ENCODE peak calls at places on chromosome 16, in four cellular contexts. One of them, this sample, is unnamed.

GRCh38 chr16:3503513-3503912 is 2.7 kb downstream of the CLUAP1 start:
- DNase-seq in ascending aorta: no peak
- DNase-seq in IMR-90: no peak
- DNase-seq in astrocyte of the spinal cord: no peak
- DNase-seq in this sample: no peak

GRCh38 chr16:67933805-67934204 is 2.1 kb upstream of the CTRL start:
- DNase-seq in astrocyte of the spinal cord: no peak
- DNase-seq in ascending aorta: no peak
- DNase-seq in IMR-90: no peak
- DNase-seq in this sample: no peak

GRCh38 chr16:3774156-3774767 is 56.9 kb upstream of the TRAP1 start:
- DNase-seq in astrocyte of the spinal cord: peak
- DNase-seq in IMR-90: peak
- DNase-seq in ascending aorta: no peak
- DNase-seq in this sample: peak

GRCh38 chr16:25838724-25839186 is 147.0 kb downstream of the HS3ST4 start:
- DNase-seq in astrocyte of the spinal cord: peak
- DNase-seq in IMR-90: peak
- DNase-seq in ascending aorta: no peak
- DNase-seq in this sample: peak

GRCh38 chr16:1580956-1581355 is 30.9 kb downstream of the IFT140 start:
- DNase-seq in ascending aorta: no peak
- DNase-seq in astrocyte of the spinal cord: no peak
- DNase-seq in IMR-90: no peak
- DNase-seq in this sample: no peak

GRCh38 chr16:11076259-11077018 is 132.1 kb downstream of the CLEC16A start:
- DNase-seq in astrocyte of the spinal cord: no peak
- DNase-seq in ascending aorta: no peak
- DNase-seq in IMR-90: peak
- DNase-seq in this sample: no peak

GRCh38 chr16:67856927-67857546 is 9.5 kb upstream of the CENPT start:
- DNase-seq in ascending aorta: no peak
- DNase-seq in IMR-90: no peak
- DNase-seq in astrocyte of the spinal cord: no peak
- DNase-seq in this sample: no peak

GRCh38 chr16:15835136-15835878 is 21.5 kb downstream of the MYH11 start:
- DNase-seq in ascending aorta: no peak
- DNase-seq in IMR-90: no peak
- DNase-seq in astrocyte of the spinal cord: no peak
- DNase-seq in this sample: no peak

GRCh38 chr16:11004957-11005610 is 60.7 kb downstream of the CLEC16A start:
- DNase-seq in IMR-90: peak
- DNase-seq in ascending aorta: no peak
- DNase-seq in astrocyte of the spinal cord: peak
- DNase-seq in this sample: peak

GRCh38 chr16:28597692-28598261 is 927 bp upstream of the SULT1A2 start:
- DNase-seq in IMR-90: no peak
- DNase-seq in astrocyte of the spinal cord: no peak
- DNase-seq in ascending aorta: no peak
- DNase-seq in this sample: no peak

GRCh38 chr16:8110572-8111514 is 479.5 kb downstream of the TMEM114 start:
- DNase-seq in ascending aorta: no peak
- DNase-seq in IMR-90: no peak
- DNase-seq in astrocyte of the spinal cord: no peak
- DNase-seq in this sample: no peak

GRCh38 chr16:2967211-2967631 is 1.9 kb upstream of the PAQR4 start:
- DNase-seq in ascending aorta: no peak
- DNase-seq in IMR-90: no peak
- DNase-seq in astrocyte of the spinal cord: no peak
- DNase-seq in this sample: no peak

GRCh38 chr16:11546522-11547485 is 39.9 kb downstream of the LITAF start:
- DNase-seq in IMR-90: peak
- DNase-seq in ascending aorta: no peak
- DNase-seq in astrocyte of the spinal cord: peak
- DNase-seq in this sample: peak

GRCh38 chr16:85928411-85928820 is 29.5 kb downstream of the IRF8 start:
- DNase-seq in ascending aorta: peak
- DNase-seq in astrocyte of the spinal cord: no peak
- DNase-seq in IMR-90: peak
- DNase-seq in this sample: peak

GRCh38 chr16:11948819-11949218 is 7.0 kb upstream of the NPIPB2 start:
- DNase-seq in ascending aorta: no peak
- DNase-seq in IMR-90: no peak
- DNase-seq in astrocyte of the spinal cord: no peak
- DNase-seq in this sample: no peak

GRCh38 chr16:55815320-55815719 is 17.6 kb downstream of the CES1 start:
- DNase-seq in ascending aorta: no peak
- DNase-seq in astrocyte of the spinal cord: no peak
- DNase-seq in IMR-90: no peak
- DNase-seq in this sample: no peak

GRCh38 chr16:81713295-81713772 is 65.8 kb upstream of the PLCG2 start:
- DNase-seq in astrocyte of the spinal cord: no peak
- DNase-seq in IMR-90: no peak
- DNase-seq in ascending aorta: no peak
- DNase-seq in this sample: no peak
- TF ChIP-seq CTCF in astrocyte of the spinal cord: peak
- TF ChIP-seq CTCF in IMR-90: no peak
- TF ChIP-seq CTCF in ascending aorta: no peak
- TF ChIP-seq CTCF in this sample: no peak

DNA sequence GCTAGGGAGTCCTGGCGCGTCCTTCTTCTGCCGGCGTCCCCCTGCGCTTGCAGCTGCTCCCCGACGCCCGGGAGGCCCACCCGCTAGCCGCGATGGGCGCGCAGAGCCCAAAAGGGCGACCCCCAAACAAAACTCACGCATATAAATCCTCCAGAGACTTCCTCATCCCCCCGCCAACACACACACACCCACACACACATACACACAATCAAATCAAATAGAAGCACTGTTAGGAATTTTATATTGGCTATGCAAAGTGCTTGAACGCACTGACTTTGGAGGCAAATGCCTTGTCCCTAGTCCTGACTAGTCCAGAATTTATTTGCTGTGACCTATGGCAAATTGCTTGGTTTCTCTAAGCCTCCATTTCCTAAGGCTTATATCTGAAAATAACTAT is 23.8 kb upstream of the CRYM start:
- DNase-seq in IMR-90: peak
- DNase-seq in astrocyte of the spinal cord: peak
- DNase-seq in ascending aorta: no peak
- DNase-seq in this sample: peak
- H3K4me3 ChIP-seq in IMR-90: peak
- H3K4me3 ChIP-seq in astrocyte of the spinal cord: peak
- H3K4me3 ChIP-seq in ascending aorta: peak
- H3K4me3 ChIP-seq in this sample: peak

GRCh38 chr16:78749745-78750268 is 650.4 kb downstream of the WWOX start:
- DNase-seq in ascending aorta: no peak
- DNase-seq in astrocyte of the spinal cord: no peak
- DNase-seq in IMR-90: no peak
- DNase-seq in this sample: no peak

GRCh38 chr16:78751601-78752000 is 652.1 kb downstream of the WWOX start:
- DNase-seq in astrocyte of the spinal cord: no peak
- DNase-seq in IMR-90: no peak
- DNase-seq in ascending aorta: no peak
- DNase-seq in this sample: no peak

GRCh38 chr16:78746718-78747117 is 647.3 kb downstream of the WWOX start:
- DNase-seq in ascending aorta: no peak
- DNase-seq in astrocyte of the spinal cord: no peak
- DNase-seq in IMR-90: no peak
- DNase-seq in this sample: no peak

GRCh38 chr16:78748471-78748929 is 649.0 kb downstream of the WWOX start:
- DNase-seq in ascending aorta: no peak
- DNase-seq in astrocyte of the spinal cord: no peak
- DNase-seq in IMR-90: no peak
- DNase-seq in this sample: no peak

DNA sequence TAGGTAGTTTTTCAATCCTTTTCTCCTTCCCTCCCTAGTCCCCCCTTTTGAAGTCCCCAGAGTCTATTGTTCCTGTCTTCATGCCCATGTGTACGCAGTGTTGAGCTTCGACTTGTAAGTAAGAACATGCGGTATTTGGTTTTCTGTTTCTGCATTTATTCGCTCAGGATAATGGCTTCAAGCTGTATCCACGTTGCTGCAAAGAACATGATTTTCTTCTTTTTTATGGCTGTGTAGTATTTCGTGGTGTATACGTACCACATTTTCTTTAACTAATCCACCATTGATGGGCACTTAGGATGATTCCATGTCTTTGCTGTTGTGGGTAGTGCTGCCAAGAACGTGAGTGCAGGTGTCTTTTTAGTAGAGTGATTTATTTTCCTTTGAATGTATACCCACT is 651.2 kb downstream of the WWOX start:
- DNase-seq in ascending aorta: no peak
- DNase-seq in astrocyte of the spinal cord: no peak
- DNase-seq in IMR-90: no peak
- DNase-seq in this sample: no peak
- TF ChIP-seq CTCF in ascending aorta: no peak
- TF ChIP-seq CTCF in astrocyte of the spinal cord: no peak
- TF ChIP-seq CTCF in IMR-90: no peak
- TF ChIP-seq CTCF in this sample: no peak

GRCh38 chr16:87602821-87603683 is 744 bp downstream of the JPH3 start:
- DNase-seq in ascending aorta: no peak
- DNase-seq in astrocyte of the spinal cord: no peak
- DNase-seq in IMR-90: no peak
- DNase-seq in this sample: no peak

GRCh38 chr16:87600246-87600645 is 2.1 kb upstream of the JPH3 start:
- DNase-seq in IMR-90: no peak
- DNase-seq in astrocyte of the spinal cord: no peak
- DNase-seq in ascending aorta: no peak
- DNase-seq in this sample: no peak

GRCh38 chr16:87602005-87602790 is at the start of gene JPH3:
- DNase-seq in ascending aorta: no peak
- DNase-seq in astrocyte of the spinal cord: no peak
- DNase-seq in IMR-90: no peak
- DNase-seq in this sample: no peak

GRCh38 chr16:87603684-87604571 is 1.6 kb downstream of the JPH3 start:
- DNase-seq in astrocyte of the spinal cord: no peak
- DNase-seq in IMR-90: no peak
- DNase-seq in ascending aorta: no peak
- DNase-seq in this sample: no peak

DNA sequence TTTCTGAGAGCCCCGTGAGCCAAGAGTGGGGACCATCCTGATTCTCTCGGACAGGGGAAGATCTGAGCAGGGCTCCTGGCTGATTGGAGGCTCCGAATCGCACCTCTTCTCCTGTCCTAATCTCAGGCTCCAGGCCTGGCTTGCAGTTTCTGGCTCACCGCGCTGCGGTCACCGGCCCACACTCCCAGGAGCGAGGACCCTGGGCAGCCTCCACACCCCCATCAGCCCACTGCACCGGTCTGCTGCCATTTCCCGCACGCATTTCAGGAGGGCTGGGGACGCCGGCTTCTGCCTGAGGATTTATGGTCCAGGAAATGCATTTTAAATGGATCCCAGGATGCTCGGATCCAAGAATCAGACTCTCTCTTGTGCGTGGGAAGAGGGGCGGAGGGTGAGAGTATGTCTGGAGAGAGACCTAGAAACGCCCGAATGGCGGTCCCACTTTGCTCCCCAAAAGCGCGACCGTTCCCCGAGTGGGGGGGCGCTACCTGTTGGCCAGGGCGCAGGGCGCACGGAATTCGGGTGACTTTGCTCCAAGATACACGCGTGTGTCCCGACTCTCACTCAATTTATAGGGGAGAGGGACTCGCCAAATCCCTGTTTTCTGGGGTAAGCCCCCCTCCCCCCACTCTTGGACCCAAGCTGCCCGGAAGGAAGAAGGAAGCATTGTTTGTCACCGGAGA is 845 bp upstream of the JPH3 start:
- DNase-seq in ascending aorta: no peak
- DNase-seq in astrocyte of the spinal cord: no peak
- DNase-seq in IMR-90: no peak
- DNase-seq in this sample: no peak
- H3K4me3 ChIP-seq in ascending aorta: no peak
- H3K4me3 ChIP-seq in astrocyte of the spinal cord: no peak
- H3K4me3 ChIP-seq in IMR-90: no peak
- H3K4me3 ChIP-seq in this sample: no peak

GRCh38 chr16:66600484-66600883 is 4.0 kb upstream of the CMTM3 start:
- DNase-seq in ascending aorta: no peak
- DNase-seq in IMR-90: no peak
- DNase-seq in astrocyte of the spinal cord: no peak
- DNase-seq in this sample: no peak
- TF ChIP-seq CTCF in ascending aorta: no peak
- TF ChIP-seq CTCF in IMR-90: no peak
- TF ChIP-seq CTCF in astrocyte of the spinal cord: no peak
- TF ChIP-seq CTCF in this sample: no peak

DNA sequence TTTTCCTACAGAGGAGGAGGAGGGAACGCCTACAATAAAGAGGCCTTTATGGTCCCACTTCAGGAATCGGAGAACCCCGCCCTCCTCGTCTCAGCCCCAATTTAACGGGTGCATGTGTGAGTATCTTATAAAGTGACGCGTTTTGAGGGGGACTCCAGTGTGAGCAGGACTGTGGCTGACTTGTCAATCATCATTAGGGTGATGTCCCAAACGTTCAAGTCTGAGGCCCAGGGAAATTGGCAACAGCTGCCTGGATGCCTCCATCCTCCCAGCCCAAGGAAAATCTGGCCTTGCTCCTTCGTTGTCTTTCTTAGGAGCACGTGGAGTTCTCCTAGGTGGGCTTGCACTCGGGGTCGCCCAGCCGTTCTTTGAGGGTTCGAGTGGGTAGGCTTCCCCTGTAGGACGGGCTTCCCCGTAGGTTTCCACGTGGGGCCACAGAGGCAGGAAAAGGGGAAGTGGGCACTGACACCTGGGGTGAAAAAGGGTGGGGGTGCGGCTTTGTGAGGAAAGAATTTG is 631 bp upstream of the HERPUD1 start:
- DNase-seq in IMR-90: no peak
- DNase-seq in astrocyte of the spinal cord: no peak
- DNase-seq in ascending aorta: no peak
- DNase-seq in this sample: no peak
- H3K4me3 ChIP-seq in IMR-90: peak
- H3K4me3 ChIP-seq in astrocyte of the spinal cord: peak
- H3K4me3 ChIP-seq in ascending aorta: peak
- H3K4me3 ChIP-seq in this sample: peak

This sample was measured in fibroblast of the aortic adventitia.